ENCODE peak calls at places on chromosomes 6 and 20, in seven cellular contexts. I, W, E, X, M, N and K are unnamed samples.

GRCh38 chr20:32277361-32278198 is at the start of gene KIF3B:
- DNase-seq in E (peak), N (peak), X (peak), W (peak), M (peak), I (peak), K (peak)

GRCh38 chr6:42441059-42441471 is 10.7 kb downstream of the TRERF1 start:
- DNase-seq in N (no peak), E (peak), M (peak), X (no peak), I (no peak), W (no peak), K (no peak)

GRCh38 chr6:157552171-157552747 is 171.3 kb downstream of the ZDHHC14 start:
- DNase-seq in X (no peak), W (no peak), N (no peak), M (no peak), E (no peak), I (no peak), K (no peak)

GRCh38 chr20:25310268-25310920 is 62.5 kb downstream of the PYGB start:
- DNase-seq in I (peak), X (peak), M (peak), E (peak), W (peak), N (peak), K (peak)

GRCh38 chr20:58014628-58015315 is 213.7 kb downstream of the ANKRD60 start:
- DNase-seq in I (peak), M (no peak), N (peak), W (peak), E (no peak), X (no peak), K (no peak)

GRCh38 chr6:45483501-45483900 is 105.8 kb upstream of the SUPT3H start:
- DNase-seq in M (no peak), I (no peak), N (no peak), X (no peak), E (no peak), W (no peak), K (no peak)

GRCh38 chr6:96520039-96520850 is 1.4 kb upstream of the UFL1 start:
- DNase-seq in N (peak), W (peak), E (no peak), M (no peak), X (no peak), I (no peak), K (peak)

GRCh38 chr6:159729598-159729997 is 2.3 kb downstream of the WTAP start:
- DNase-seq in N (no peak), X (no peak), I (no peak), E (no peak), M (no peak), W (no peak), K (no peak)

GRCh38 chr20:2984956-2985661 is 58.3 kb upstream of the GNRH2 start:
- DNase-seq in E (no peak), M (no peak), X (no peak), W (no peak), I (no peak), N (no peak), K (no peak)

GRCh38 chr6:134170844-134171243 is 118.4 kb upstream of the SLC2A12 start:
- DNase-seq in N (no peak), I (peak), E (no peak), W (no peak), M (peak), X (no peak), K (no peak)

GRCh38 chr6:136655251-136656014 is 105.2 kb upstream of the MAP7 start:
- DNase-seq in N (no peak), E (no peak), I (no peak), W (no peak), M (no peak), X (peak), K (no peak)

GRCh38 chr20:3777726-3778629 is 3.3 kb downstream of the SPEF1 start:
- DNase-seq in E (peak), I (peak), W (peak), X (peak), M (peak), N (no peak), K (peak)

GRCh38 chr6:5747379-5747778 is 259.3 kb downstream of the NRN1 start:
- DNase-seq in E (no peak), W (no peak), N (no peak), M (no peak), X (no peak), I (no peak), K (no peak)

GRCh38 chr6:26207248-26207801 is 120.1 kb downstream of the HFE start:
- DNase-seq in X (no peak), N (no peak), M (no peak), W (no peak), E (no peak), I (no peak), K (no peak)

GRCh38 chr6:11094411-11094851 is 797 bp downstream of the SMIM13 start:
- DNase-seq in X (peak), E (peak), W (peak), M (peak), I (peak), N (no peak), K (peak)

GRCh38 chr6:11092654-11093053 is 980 bp upstream of the SMIM13 start:
- DNase-seq in E (no peak), X (no peak), M (no peak), N (no peak), I (no peak), W (no peak), K (no peak)

GRCh38 chr6:11096109-11096508 is 2.5 kb downstream of the SMIM13 start:
- DNase-seq in W (peak), M (no peak), E (no peak), N (peak), I (peak), X (peak), K (peak)

GRCh38 chr6:11093065-11093590 is 506 bp upstream of the SMIM13 start:
- DNase-seq in X (no peak), E (no peak), N (no peak), I (no peak), W (peak), M (no peak), K (peak)

GRCh38 chr6:11093591-11094410 is at the start of gene SMIM13:
- DNase-seq in W (peak), E (peak), I (peak), M (peak), X (peak), N (peak), K (peak)
- TF ChIP-seq POLR2A in W (peak), E (peak), I (no peak), M (peak), X (peak), N (peak), K (peak)

DNA sequence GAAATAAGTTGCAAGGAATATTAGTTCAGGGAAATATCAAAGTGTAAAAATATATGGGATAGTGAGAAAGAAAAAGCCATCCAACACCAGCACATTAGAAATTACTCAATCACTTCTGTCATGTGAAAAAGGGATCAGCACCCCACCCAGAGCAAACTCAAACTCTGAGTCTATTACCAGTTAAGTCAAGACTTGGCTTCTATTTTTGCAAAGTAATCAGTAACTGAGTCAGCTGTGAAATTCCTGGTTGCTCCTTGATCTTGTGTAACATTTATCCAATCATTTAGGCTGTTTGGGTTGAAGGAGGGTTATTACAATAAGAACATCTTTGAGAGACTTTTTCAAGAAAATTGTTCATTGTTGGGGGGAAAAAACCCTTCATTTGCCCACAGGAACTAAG is 51.2 kb downstream of the SLC22A23 start:
- DNase-seq in W (peak), I (no peak), X (no peak), M (no peak), N (no peak), E (peak), K (no peak)
- TF ChIP-seq POLR2A in W (no peak), I (no peak), X (no peak), M (no peak), N (no peak), E (no peak), K (no peak)

GRCh38 chr6:2877057-2877882 is 25.8 kb downstream of the SERPINB9 start:
- DNase-seq in E (no peak), W (peak), I (no peak), M (peak), N (no peak), X (no peak), K (no peak)

GRCh38 chr6:2873643-2874042 is 29.5 kb downstream of the SERPINB9 start:
- DNase-seq in N (no peak), M (no peak), W (no peak), X (no peak), I (no peak), E (no peak), K (no peak)

GRCh38 chr6:2875840-2876207 is 27.3 kb downstream of the SERPINB9 start:
- DNase-seq in N (no peak), W (no peak), X (peak), I (no peak), M (no peak), E (no peak), K (peak)

GRCh38 chr6:2877960-2878359 is 25.1 kb downstream of the SERPINB9 start:
- DNase-seq in I (no peak), E (no peak), N (no peak), X (no peak), M (no peak), W (no peak), K (no peak)

GRCh38 chr6:2876210-2877056 is 26.7 kb downstream of the SERPINB9 start:
- DNase-seq in M (peak), X (peak), E (peak), I (peak), N (peak), W (peak), K (peak)
- TF ChIP-seq POLR2A in M (no peak), X (peak), E (no peak), I (no peak), N (no peak), W (peak), K (peak)

DNA sequence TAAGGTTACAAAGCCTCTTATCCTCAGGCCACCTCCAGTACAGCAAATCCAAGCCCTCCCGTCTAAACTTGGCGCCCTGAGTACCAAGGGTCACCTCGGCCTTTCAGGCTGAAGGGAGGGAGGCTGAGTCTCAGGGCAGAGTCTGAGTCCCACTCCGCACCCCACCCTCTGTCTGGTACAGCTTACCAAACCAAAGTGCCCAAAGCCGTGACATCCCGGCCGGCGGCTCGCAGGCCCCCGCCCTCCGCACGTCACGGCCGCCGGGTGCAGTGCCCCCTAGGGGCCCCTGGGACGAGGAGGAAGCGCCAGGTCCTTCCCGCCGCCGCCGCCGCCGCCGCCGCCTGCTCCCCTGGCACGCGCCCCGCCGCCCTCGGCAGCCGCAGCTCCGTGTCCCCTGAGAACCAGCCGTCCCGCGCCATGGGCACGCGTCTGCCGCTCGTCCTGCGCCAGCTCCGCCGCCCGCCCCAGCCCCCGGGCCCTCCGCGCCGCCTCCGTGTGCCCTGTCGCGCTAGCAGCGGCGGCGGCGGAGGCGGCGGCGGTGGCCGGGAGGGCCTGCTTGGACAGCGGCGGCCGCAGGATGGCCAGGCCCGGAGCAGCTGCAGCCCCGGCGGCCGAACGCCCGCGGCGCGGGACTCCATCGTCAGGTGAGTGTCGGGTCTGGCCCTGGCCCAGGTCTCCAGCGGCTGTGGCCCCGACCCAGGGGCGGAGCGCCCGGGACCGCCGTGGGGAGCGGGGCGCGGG is at the start of gene MTHFD1L:
- DNase-seq in W (peak), N (peak), X (peak), M (peak), E (peak), I (peak), K (peak)
- TF ChIP-seq POLR2A in W (peak), N (peak), X (peak), M (peak), E (peak), I (no peak), K (peak)

DNA sequence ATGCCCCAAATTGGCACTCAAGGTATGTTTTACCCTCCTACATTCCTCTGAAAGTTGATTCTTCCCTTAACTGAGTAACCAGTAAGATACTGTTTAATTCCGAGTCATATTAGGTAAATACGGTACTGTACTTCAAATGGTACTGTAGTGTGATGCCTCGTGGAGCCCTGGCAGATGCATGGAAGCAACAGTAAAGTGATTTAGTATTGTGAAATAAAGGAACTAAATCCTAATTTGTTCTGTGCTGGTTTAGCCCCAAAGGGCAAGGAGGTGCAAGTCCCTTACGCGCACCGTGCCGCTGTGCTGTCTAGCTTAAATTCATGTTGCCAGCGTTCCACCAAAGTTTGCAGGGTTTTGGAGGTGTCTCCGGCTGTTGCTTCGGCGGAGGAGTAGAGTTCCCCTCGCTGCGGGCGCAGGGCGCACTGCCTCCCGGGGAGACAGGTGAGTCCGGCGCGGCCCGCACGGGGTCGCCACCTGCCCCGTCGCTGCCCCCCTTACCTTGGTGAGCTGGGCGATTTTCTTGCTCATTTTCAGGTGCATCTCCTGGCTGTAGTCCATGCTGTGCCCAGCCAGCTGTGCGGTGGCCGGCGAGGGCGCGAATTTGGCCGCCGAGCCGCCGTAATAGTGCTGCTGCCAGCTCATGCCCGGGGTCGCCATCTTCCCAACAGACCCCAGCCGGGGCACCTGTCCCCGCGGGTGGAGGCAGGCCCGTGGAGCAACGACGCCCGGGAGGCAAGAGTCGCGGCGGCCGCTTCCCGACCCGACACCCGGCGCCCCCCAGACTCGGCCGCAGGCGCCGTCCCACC is 618 bp downstream of the FAM184A start:
- DNase-seq in I (peak), M (peak), E (no peak), X (peak), N (no peak), W (no peak), K (peak)
- TF ChIP-seq POLR2A in I (no peak), M (no peak), E (no peak), X (peak), N (no peak), W (no peak), K (peak)

GRCh38 chr6:37174196-37174514 is 4.2 kb downstream of the PIM1 start:
- DNase-seq in M (no peak), E (no peak), N (no peak), W (no peak), X (no peak), I (no peak), K (no peak)

GRCh38 chr6:37177083-37177949 is 7.4 kb downstream of the PIM1 start:
- DNase-seq in W (no peak), X (no peak), E (no peak), N (no peak), M (no peak), I (no peak), K (no peak)

GRCh38 chr6:37174515-37175331 is 4.8 kb downstream of the PIM1 start:
- DNase-seq in N (no peak), X (no peak), E (no peak), M (no peak), I (no peak), W (no peak), K (no peak)

GRCh38 chr6:37176268-37177082 is 6.5 kb downstream of the PIM1 start:
- DNase-seq in E (no peak), M (no peak), N (no peak), W (peak), X (no peak), I (no peak), K (no peak)

GRCh38 chr6:37175332-37176267 is 5.6 kb downstream of the PIM1 start:
- DNase-seq in E (no peak), M (no peak), X (no peak), W (no peak), I (no peak), N (no peak), K (no peak)
- TF ChIP-seq POLR2A in E (no peak), M (no peak), X (no peak), W (no peak), I (no peak), N (no peak), K (no peak)

DNA sequence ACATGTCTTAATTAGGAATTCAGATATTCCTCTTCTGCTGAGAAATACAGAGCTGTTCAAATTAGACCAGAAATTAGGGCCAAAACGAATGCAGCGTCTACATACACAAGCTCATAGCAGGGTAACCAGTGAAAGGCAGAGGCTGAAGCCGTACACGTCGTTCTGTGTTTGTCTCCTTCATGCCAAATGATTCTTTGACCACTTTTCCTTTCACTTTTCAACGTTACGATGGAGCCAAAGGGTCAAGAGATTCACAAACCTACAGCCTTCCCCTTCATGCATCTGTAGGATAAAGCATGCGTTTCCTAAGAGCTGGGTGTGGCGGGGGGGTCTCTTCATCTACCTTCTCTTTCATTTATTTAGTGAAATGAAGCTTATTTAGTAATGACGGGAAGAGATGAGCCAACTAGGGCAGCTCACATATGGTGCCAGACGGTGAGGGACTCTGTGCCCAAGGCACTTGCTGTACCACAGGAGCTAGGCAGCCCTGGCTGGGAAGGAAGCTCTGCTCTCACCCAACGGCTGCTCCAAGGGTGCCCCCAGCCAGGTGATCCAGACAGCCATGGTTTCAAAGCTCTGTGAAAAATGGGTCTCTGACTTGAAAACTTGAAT is 178.0 kb downstream of the ATXN1 start:
- DNase-seq in I (no peak), W (no peak), M (no peak), X (no peak), E (no peak), N (no peak), K (no peak)
- TF ChIP-seq POLR2A in I (no peak), W (no peak), M (no peak), X (no peak), E (no peak), N (no peak), K (no peak)

GRCh38 chr20:36601546-36601945 is 4.0 kb upstream of the RAB5IF start:
- DNase-seq in X (no peak), W (no peak), M (no peak), I (no peak), E (no peak), N (no peak), K (no peak)

GRCh38 chr20:36604952-36605308 is 649 bp upstream of the RAB5IF start:
- DNase-seq in I (peak), M (peak), W (no peak), X (peak), N (peak), E (peak), K (peak)

GRCh38 chr20:36607586-36608387 is 2.2 kb downstream of the RAB5IF start:
- DNase-seq in X (no peak), E (no peak), N (no peak), M (no peak), I (no peak), W (peak), K (peak)

GRCh38 chr20:36606171-36607116 is 865 bp downstream of the RAB5IF start:
- DNase-seq in X (peak), M (no peak), W (peak), I (no peak), N (no peak), E (no peak), K (peak)

DNA sequence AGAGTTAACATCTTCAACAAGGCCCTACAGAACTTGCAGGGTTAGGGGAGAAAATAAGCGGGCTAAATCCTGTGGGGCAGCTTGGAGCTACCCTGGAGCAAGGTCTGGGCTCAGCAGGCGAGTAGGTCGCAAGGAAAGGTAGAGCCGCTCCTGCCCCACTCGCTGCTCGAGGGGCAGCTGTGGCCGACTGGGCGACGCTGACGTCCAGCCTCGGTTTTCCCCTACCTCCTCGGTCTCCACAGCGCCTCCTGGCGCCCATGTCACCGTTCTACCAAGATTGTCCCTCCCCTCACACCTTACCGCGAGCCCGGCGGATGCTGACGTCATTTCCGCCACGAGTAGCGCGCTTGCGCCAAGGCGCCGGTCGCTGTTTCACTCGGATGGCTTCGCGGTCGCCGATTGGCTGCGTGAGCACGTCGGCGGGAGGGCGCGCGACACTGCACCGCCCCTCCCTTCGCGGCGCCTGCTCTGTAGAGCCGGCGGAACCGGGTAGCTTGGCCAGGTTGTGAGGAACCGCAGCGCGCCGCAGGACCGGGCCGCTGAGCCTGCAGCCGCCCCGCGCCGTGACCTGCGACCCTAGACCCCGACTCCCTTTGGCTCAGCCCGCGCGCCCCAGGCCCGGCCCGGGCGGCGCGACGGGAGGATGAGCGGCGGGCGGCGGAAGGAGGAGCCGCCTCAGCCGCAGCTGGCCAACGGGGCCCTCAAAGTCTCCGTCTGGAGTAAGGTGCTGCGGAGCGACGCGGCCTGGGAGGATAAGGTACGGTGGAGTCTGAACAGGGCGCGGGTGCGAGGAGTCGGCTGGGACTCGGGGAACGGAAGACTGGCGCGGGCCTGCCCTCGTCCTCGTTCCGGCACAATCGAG is at the start of gene RAB5IF:
- DNase-seq in E (peak), X (peak), I (peak), M (peak), W (peak), N (peak), K (peak)
- TF ChIP-seq POLR2A in E (peak), X (peak), I (no peak), M (peak), W (peak), N (peak), K (peak)